ENCODE peak calls at places on chromosome 18, in six cellular contexts. S is amniotic stem cell; E is naive thymus-derived CD4-positive, alpha-beta T cell; J is iris pigment epithelial cell; T is right cardiac atrium; V is nephron progenitor cell. O is an unnamed sample.

GRCh38 chr18:40852406-40852805 is 1102.6 kb upstream of the PIK3C3 start:
- DNase-seq in J (peak), T (no peak), V (no peak), S (no peak), E (no peak), O (no peak)

GRCh38 chr18:58195278-58195721 is 151.3 kb downstream of the NEDD4L start:
- DNase-seq in S (no peak), T (peak), J (no peak), E (peak), V (peak), O (peak)

GRCh38 chr18:48208432-48208948 is 200.7 kb downstream of the ZBTB7C start:
- DNase-seq in S (no peak), T (no peak), E (no peak), V (no peak), J (no peak), O (no peak)

GRCh38 chr18:44715245-44715644 is 34.6 kb downstream of the SETBP1 start:
- DNase-seq in S (peak), V (peak), J (peak), T (peak), E (no peak), O (peak)

GRCh38 chr18:34592961-34593382 is 117.1 kb upstream of the DTNA start:
- DNase-seq in S (peak), E (no peak), J (peak), T (peak), V (peak), O (peak)

GRCh38 chr18:23619388-23619873 is 33.1 kb upstream of the NPC1 start:
- DNase-seq in S (no peak), T (peak), E (no peak), J (peak), V (peak), O (peak)

GRCh38 chr18:43159091-43159490 is 43.6 kb upstream of the RIT2 start:
- DNase-seq in S (no peak), V (no peak), E (no peak), J (peak), T (no peak), O (no peak)

GRCh38 chr18:13454363-13455150 is 236.0 kb downstream of the LDLRAD4 start:
- DNase-seq in E (no peak), V (no peak), J (no peak), S (no peak), T (peak), O (no peak)

GRCh38 chr18:9993846-9994660 is 80.2 kb downstream of the VAPA start:
- DNase-seq in E (no peak), T (no peak), J (no peak), V (no peak), S (no peak), O (no peak)

GRCh38 chr18:7946724-7947377 is 379.7 kb downstream of the PTPRM start:
- DNase-seq in E (peak), J (peak), V (peak), S (peak), T (peak), O (peak)

GRCh38 chr18:44592639-44593038 is 88.0 kb upstream of the SETBP1 start:
- DNase-seq in J (peak), T (no peak), E (no peak), S (peak), V (no peak), O (no peak)

GRCh38 chr18:58847383-58848071 is 17.1 kb upstream of the ZNF532 start:
- DNase-seq in J (no peak), V (peak), T (peak), S (no peak), E (no peak), O (peak)

GRCh38 chr18:3924455-3924854 is 474.5 kb downstream of the TGIF1 start:
- DNase-seq in E (no peak), T (no peak), V (no peak), S (no peak), J (no peak), O (no peak)

GRCh38 chr18:23868341-23868740 is 146.2 kb upstream of the TTC39C start:
- DNase-seq in J (no peak), V (no peak), E (no peak), T (no peak), S (no peak), O (no peak)

GRCh38 chr18:58228762-58229161 is 184.7 kb downstream of the NEDD4L start:
- DNase-seq in V (no peak), S (no peak), J (no peak), E (no peak), T (no peak), O (no peak)

GRCh38 chr18:77218642-77219041 is 31.0 kb upstream of the GALR1 start:
- DNase-seq in S (no peak), J (no peak), T (no peak), E (no peak), V (no peak), O (no peak)

GRCh38 chr18:9861933-9862332 is 23.8 kb upstream of the TXNDC2 start:
- DNase-seq in V (no peak), E (no peak), S (no peak), J (no peak), T (no peak), O (no peak)

GRCh38 chr18:24396082-24396623 is 1.5 kb downstream of the OSBPL1A start:
- DNase-seq in T (no peak), E (no peak), J (peak), V (no peak), S (no peak), O (no peak)

GRCh38 chr18:60935046-60935445 is 398.2 kb upstream of the CDH20 start:
- DNase-seq in E (no peak), T (no peak), S (peak), V (no peak), J (peak), O (no peak)

GRCh38 chr18:2526320-2526719 is 45.0 kb downstream of the METTL4 start:
- DNase-seq in E (no peak), S (no peak), V (no peak), T (no peak), J (peak), O (no peak)

GRCh38 chr18:21968334-21968733 is 201.1 kb upstream of the GATA6 start:
- DNase-seq in S (no peak), V (no peak), J (no peak), T (no peak), E (no peak), O (no peak)

GRCh38 chr18:55781481-55781957 is 193.5 kb upstream of the TCF4 start:
- DNase-seq in T (peak), E (no peak), S (no peak), V (peak), J (peak), O (peak)

GRCh38 chr18:48730010-48730409 is 191.2 kb downstream of the CTIF start:
- DNase-seq in E (no peak), V (no peak), T (no peak), J (no peak), S (no peak), O (no peak)

GRCh38 chr18:26008096-26008495 is 82.3 kb downstream of the SS18 start:
- DNase-seq in S (no peak), V (no peak), T (no peak), E (no peak), J (no peak), O (no peak)

GRCh38 chr18:59898609-59899297 is 1.0 kb upstream of the PMAIP1 start:
- DNase-seq in T (no peak), E (no peak), V (no peak), J (no peak), S (no peak), O (no peak)

GRCh38 chr18:55237665-55238064 is 278.4 kb upstream of the CCDC68 start:
- DNase-seq in V (no peak), E (no peak), T (no peak), S (no peak), J (no peak), O (no peak)

GRCh38 chr18:79881695-79882094 is 69.8 kb downstream of the SLC66A2 start:
- DNase-seq in E (no peak), V (no peak), J (no peak), T (no peak), S (no peak), O (no peak)

O was measured in retina.